ENCODE peak calls at places on chromosomes 12 and 14, in six cellular contexts. Z is PC-3, G is heart right ventricle, J is right atrium auricular region, C is HCT116, W is body of pancreas. E is an unnamed sample.

GRCh38 chr12:38543151-38543550 is 226.6 kb downstream of the ALG10B start:
- DNase-seq in Z (peak), G (no peak), J (no peak), C (no peak), W (peak), E (no peak)

GRCh38 chr12:57621497-57622292 is 10.5 kb downstream of the ARHGEF25 start:
- DNase-seq in Z (peak), G (peak), J (no peak), C (peak), W (peak), E (no peak)

GRCh38 chr14:78968249-78968648 is 798.1 kb downstream of the NRXN3 start:
- DNase-seq in Z (no peak), G (no peak), J (no peak), C (no peak), W (no peak), E (no peak)

GRCh38 chr14:96735509-96735908 is 61.7 kb upstream of the VRK1 start:
- DNase-seq in Z (no peak), G (no peak), J (no peak), C (no peak), W (no peak), E (peak)

GRCh38 chr12:5944688-5945070 is 380 bp downstream of the ANO2 start:
- DNase-seq in Z (no peak), G (no peak), J (no peak), C (no peak), W (no peak), E (no peak)

GRCh38 chr12:64781374-64782029 is 22.3 kb upstream of the GNS start:
- DNase-seq in Z (peak), G (no peak), J (no peak), C (no peak), W (peak), E (no peak)

GRCh38 chr12:93109794-93110203 is 180.7 kb upstream of the EEA1 start:
- DNase-seq in Z (no peak), G (no peak), J (no peak), C (no peak), W (no peak), E (no peak)

GRCh38 chr14:58533417-58533816 is 104.3 kb upstream of the DACT1 start:
- DNase-seq in Z (no peak), G (peak), J (no peak), C (no peak), W (no peak), E (no peak)

GRCh38 chr12:92365333-92365732 is 219.7 kb upstream of the BTG1 start:
- DNase-seq in Z (no peak), G (no peak), J (no peak), C (no peak), W (no peak), E (no peak)

GRCh38 chr12:27460471-27460978 is 14.0 kb downstream of the SMCO2 start:
- DNase-seq in Z (peak), G (no peak), J (no peak), C (no peak), W (no peak), E (no peak)

GRCh38 chr12:110992909-110993308 is 72.5 kb upstream of the MYL2 start:
- DNase-seq in Z (no peak), G (no peak), J (no peak), C (no peak), W (no peak), E (no peak)

GRCh38 chr14:61247935-61248334 is 33.2 kb downstream of the TMEM30B start:
- DNase-seq in Z (peak), G (no peak), J (no peak), C (no peak), W (no peak), E (no peak)

GRCh38 chr14:31945074-31945613 is 132.0 kb upstream of the ARHGAP5 start:
- DNase-seq in Z (no peak), G (no peak), J (no peak), C (no peak), W (no peak), E (no peak)

GRCh38 chr14:95207475-95208253 is 50.3 kb upstream of the DICER1 start:
- DNase-seq in Z (no peak), G (no peak), J (no peak), C (no peak), W (no peak), E (no peak)

GRCh38 chr12:52826611-52827498 is 7.3 kb downstream of the KRT79 start:
- DNase-seq in Z (no peak), G (no peak), J (no peak), C (no peak), W (no peak), E (no peak)

GRCh38 chr14:21092147-21093011 is 6.1 kb downstream of the ZNF219 start:
- DNase-seq in Z (peak), G (peak), J (peak), C (peak), W (peak), E (no peak)

GRCh38 chr12:105294886-105295479 is 35.5 kb upstream of the C12orf75 start:
- DNase-seq in Z (no peak), G (no peak), J (no peak), C (no peak), W (no peak), E (no peak)

GRCh38 chr14:104942586-104942985 is 17.9 kb downstream of the PLD4 start:
- DNase-seq in Z (no peak), G (no peak), J (no peak), C (no peak), W (no peak), E (no peak)

DNA sequence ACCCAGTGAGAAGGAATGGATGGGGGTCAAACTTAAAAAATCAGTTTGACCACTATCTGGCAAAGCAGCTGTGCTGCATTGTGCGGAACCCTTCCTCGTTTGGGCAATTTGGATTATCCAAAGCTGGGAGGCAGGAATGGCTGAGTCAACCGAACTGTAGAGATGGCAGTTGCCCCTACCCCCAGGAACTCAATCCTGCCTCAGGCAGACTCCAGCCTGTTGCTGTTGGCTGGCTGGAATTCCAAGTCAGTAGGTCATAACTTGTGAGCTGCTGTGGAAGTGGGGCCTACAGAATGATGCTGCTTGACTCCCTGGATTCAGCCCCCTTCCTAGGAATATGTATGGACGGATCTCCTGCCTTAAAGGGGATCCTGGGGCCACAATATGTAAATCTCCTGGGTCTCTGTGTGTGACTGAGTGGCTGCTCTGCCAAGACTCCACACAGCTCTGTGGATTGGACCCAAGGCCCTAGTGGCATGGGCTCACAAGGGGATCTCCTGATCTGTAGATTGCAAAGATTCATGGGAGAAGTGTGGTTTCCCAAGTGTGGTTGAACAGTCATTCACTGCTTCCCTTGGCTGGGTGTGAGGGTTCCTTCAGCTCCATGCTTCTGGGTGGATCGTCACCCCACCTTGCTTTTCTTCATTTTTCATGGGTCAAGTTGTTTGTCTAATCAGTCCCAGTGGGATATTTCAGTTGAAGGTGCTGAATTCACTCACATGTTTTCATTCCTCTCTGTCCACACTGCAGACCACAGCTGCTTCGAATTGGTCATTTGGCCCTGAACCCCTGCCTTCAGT is 19.2 kb downstream of the LUM start:
- DNase-seq in Z (no peak), G (no peak), J (no peak), C (no peak), W (no peak), E (no peak)
- TF ChIP-seq CTCF in Z (no peak), G (no peak), J (no peak), C (no peak), W (no peak), E (no peak)

DNA sequence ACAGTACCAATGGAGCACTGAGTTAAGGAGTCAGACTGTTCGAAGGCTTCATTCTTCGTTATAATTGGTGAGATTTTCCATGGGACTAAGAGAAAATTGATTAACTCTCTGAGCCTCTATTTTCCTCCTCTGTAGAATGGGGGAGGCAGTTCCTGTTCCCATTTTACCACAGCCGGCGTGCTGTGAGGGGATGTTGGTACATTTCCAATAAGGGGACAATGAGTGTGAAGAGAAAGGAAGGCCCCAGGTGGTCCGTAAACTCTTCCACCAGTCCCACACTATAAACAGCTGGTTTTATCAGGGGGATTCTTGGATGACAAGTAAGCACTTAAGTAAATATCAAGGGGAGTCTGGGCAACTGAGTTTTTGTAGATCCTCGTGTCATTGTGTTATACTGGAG is 109.9 kb downstream of the DAD1 start:
- DNase-seq in Z (no peak), G (no peak), J (no peak), C (no peak), W (no peak), E (no peak)
- H3K4me3 ChIP-seq in Z (no peak), G (no peak), J (no peak), C (no peak), W (no peak), E (no peak)

GRCh38 chr14:49861923-49862673 is 9.5 kb upstream of the NEMF start:
- DNase-seq in Z (peak), G (peak), J (peak), C (peak), W (peak), E (peak)

GRCh38 chr14:49863483-49864262 is 11.1 kb upstream of the NEMF start:
- DNase-seq in Z (no peak), G (no peak), J (peak), C (no peak), W (no peak), E (no peak)

GRCh38 chr14:49858383-49858782 is 5.8 kb upstream of the NEMF start:
- DNase-seq in Z (no peak), G (no peak), J (no peak), C (no peak), W (no peak), E (no peak)

GRCh38 chr14:49860988-49861387 is 8.4 kb upstream of the NEMF start:
- DNase-seq in Z (no peak), G (no peak), J (peak), C (no peak), W (no peak), E (no peak)

DNA sequence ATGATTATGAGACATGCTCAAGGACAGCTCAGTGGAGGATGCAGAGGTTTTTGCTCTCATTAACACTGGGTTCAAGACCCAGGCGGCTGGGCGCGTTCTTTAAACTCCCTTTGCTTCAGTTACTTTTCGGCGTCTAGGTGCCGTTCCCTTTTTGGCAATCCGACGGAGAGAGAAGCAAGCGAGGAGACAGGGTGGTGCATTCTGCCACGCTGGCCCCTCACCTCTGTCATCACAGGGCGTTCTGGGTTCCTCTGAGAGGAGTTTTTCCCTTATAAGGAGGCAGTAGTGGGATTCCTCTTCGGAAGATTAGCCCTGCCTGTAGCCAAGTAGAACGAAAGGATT is 9.0 kb upstream of the NEMF start:
- DNase-seq in Z (peak), G (peak), J (peak), C (no peak), W (peak), E (peak)
- TF ChIP-seq CTCF in Z (no peak), G (no peak), J (no peak), C (no peak), W (no peak), E (no peak)

DNA sequence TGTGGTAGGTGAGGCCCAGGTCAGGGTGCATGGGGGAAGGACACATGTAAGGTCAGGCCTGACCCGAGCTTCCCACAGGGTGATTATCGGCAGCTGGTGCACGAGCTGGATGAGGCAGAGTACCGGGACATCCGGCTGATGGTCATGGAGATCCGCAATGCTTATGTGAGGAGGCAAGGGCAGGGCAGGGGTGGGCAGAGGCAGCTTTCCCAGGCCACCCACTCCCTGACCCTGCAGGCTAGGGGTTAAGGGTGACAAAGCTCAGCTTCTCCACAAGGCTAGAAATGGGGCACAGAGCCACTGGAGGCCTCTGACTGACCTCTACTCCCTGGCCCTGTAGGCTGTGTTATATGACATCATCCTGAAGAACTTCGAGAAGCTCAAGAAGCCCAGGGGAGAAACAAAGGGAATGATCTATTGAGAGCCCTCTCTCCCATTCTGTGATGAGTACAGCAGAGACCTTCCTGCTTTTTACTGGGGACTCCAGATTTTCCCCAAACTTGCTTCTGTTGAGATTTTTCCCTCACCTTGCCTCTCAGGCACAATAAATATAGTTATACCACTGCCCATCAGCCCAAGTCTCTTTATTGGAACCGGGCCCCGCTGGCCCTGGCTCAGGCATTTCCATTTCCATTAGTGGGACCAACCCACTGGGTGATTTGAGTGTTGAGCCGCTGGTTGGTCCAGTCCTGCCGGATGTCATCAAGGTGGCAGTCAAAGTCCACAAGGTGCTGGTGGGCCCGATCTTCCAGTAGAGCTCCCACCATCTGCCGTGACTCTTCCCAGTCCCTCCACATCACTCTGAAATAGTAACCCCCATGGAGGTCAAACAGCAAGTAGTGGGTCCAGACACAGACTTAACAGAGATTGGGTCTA is 2.6 kb downstream of the PSME1 start:
- DNase-seq in Z (no peak), G (no peak), J (no peak), C (no peak), W (no peak), E (no peak)
- H3K4me3 ChIP-seq in Z (no peak), G (no peak), J (no peak), C (no peak), W (no peak), E (no peak)

DNA sequence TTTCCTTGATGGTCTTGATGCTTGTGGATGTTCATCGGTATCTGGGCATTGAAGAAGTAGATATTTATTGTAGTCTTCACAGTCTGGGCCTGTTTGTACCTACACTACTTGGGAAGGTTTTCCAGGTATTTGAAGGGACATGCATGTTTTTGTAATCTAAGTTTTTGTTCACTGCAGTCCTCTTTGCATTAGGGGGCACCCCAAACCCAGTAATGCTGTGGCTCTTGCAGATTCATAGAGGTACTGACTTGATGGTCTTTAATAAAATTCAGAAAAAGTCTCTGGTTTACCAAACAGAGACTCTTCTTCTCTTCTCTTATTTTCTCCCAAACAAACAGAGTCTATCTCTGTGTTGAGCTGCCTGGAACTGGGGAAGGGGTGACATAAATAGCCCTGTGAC is 150.9 kb upstream of the SLC16A7 start:
- DNase-seq in Z (peak), G (no peak), J (no peak), C (no peak), W (no peak), E (no peak)
- TF ChIP-seq CTCF in Z (peak), G (peak), J (no peak), C (no peak), W (no peak), E (peak)

DNA sequence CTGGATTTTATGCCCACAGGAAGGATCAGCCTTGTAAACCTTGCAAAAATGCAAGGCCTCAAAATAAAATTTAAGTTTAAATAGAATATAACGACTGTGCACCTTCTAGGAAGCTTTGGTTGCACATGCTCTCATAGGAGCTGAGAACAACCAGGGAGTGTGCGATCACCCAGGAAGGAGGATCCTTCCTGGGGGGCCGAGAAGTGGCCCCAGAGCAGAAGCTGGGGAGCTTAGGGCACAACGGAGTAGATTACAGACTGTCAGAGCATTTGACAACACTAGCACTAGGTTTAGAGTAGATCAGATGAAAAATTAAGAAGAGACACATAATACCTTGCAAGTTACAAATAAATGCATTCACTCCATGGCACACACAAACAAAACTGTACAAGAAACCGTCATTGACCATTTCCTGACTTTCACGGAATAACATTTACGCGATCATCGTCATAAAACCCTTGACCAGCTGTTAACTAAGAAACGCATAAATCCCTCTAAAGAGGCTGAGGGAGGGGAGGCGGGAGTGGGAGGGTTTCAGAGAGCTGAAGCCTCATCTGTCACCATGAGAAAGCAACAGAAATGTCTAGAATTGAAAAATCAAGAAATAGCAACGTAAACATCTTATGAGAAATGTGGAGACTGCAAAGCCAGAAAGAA is 13.0 kb upstream of the CCDC85C start:
- DNase-seq in Z (no peak), G (no peak), J (no peak), C (no peak), W (no peak), E (no peak)
- H3K4me3 ChIP-seq in Z (no peak), G (no peak), J (no peak), C (no peak), W (no peak), E (no peak)

GRCh38 chr12:85424581-85425348 is 144.7 kb downstream of the ALX1 start:
- DNase-seq in Z (peak), G (no peak), J (no peak), C (peak), W (peak), E (no peak)
- TF ChIP-seq CTCF in Z (peak), G (peak), J (no peak), C (peak), W (peak), E (peak)

GRCh38 chr14:54767139-54767431 is 135.5 kb downstream of the GCH1 start:
- DNase-seq in Z (no peak), G (no peak), J (no peak), C (no peak), W (no peak), E (no peak)

GRCh38 chr14:54763761-54764160 is 138.9 kb downstream of the GCH1 start:
- DNase-seq in Z (no peak), G (no peak), J (no peak), C (no peak), W (no peak), E (no peak)

GRCh38 chr14:54768501-54768900 is 134.1 kb downstream of the GCH1 start:
- DNase-seq in Z (no peak), G (no peak), J (no peak), C (no peak), W (no peak), E (no peak)

GRCh38 chr14:54767450-54767849 is 135.2 kb downstream of the GCH1 start:
- DNase-seq in Z (no peak), G (no peak), J (no peak), C (no peak), W (no peak), E (no peak)

GRCh38 chr14:54766276-54767138 is 136.1 kb downstream of the GCH1 start:
- DNase-seq in Z (no peak), G (no peak), J (no peak), C (no peak), W (no peak), E (no peak)
- H3K4me3 ChIP-seq in Z (no peak), G (no peak), J (no peak), C (no peak), W (no peak), E (no peak)

DNA sequence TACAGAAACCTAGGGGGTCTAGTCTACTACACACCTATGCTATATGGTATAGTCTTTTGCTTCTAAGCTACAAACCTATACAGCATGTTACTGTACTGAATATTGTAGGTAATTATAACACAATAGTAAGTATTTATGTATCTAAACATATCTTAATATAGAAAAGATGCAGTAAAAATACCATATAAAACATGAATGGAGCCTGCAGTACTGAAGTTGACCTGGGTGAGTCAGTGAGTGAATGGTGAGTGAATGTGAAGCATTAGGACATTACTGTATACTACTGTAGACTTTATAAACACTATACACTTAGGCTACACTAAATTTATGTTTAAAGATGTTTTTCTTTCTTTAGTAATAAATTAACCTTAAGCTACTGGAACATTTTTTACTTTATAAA is 13.1 kb upstream of the ABCD2 start:
- DNase-seq in Z (no peak), G (no peak), J (no peak), C (no peak), W (no peak), E (no peak)
- TF ChIP-seq CTCF in Z (peak), G (peak), J (no peak), C (no peak), W (no peak), E (no peak)

GRCh38 chr12:109115758-109116610 is at the start of gene ACACB:
- DNase-seq in Z (no peak), G (peak), J (peak), C (no peak), W (peak), E (peak)
- H3K4me3 ChIP-seq in Z (no peak), G (peak), J (peak), C (no peak), W (no peak), E (no peak)